ENCODE peak calls at places on chromosomes 16 and 17, in ten cellular contexts. J is stimulated activated CD8-positive, alpha-beta memory T cell treated with anti-CD3 and anti-CD28 coated beads, Interleukin-4, amount 100 ng/mL, for 1 hour; S is activated CD4-positive, alpha-beta T cell treated with anti-CD3 and anti-CD28 coated beads, Interleukin-2, amount 50 U/mL, for 24 hours; F is NCI-H2171 treated with DMSO at 0.1 percent for 48 hours; K is NCI-H1436; H is fibroblast of lung; C is Panc1; Y is naive thymus-derived CD4-positive, alpha-beta T cell; R is progenitor cell of endocrine pancreas; G is NCI-H1417 treated with DMSO at 0.1 percent for 48 hours. D is an unnamed sample.

GRCh38 chr17:75475851-75476250 is 19.4 kb downstream of the TMEM94 start:
- DNase-seq in J (no peak), S (no peak), F (no peak), K (no peak), H (peak), C (no peak), Y (no peak), R (no peak), G (no peak), D (no peak)

GRCh38 chr17:10025976-10026785 is 121.1 kb upstream of the RCVRN start:
- DNase-seq in J (no peak), S (no peak), F (no peak), K (no peak), H (no peak), C (no peak), Y (no peak), R (no peak), G (no peak), D (no peak)

GRCh38 chr17:48574523-48575065 is 3.6 kb downstream of the HOXB4 start:
- DNase-seq in J (no peak), S (no peak), F (no peak), K (no peak), H (no peak), C (no peak), Y (no peak), R (no peak), G (no peak), D (no peak)

GRCh38 chr17:68704897-68705296 is 103.7 kb upstream of the FAM20A start:
- DNase-seq in J (no peak), S (no peak), F (no peak), K (no peak), H (no peak), C (no peak), Y (no peak), R (no peak), G (no peak), D (no peak)

GRCh38 chr17:70074236-70074830 is 692 bp upstream of the KCNJ16 start:
- DNase-seq in J (no peak), S (no peak), F (no peak), K (no peak), H (no peak), C (no peak), Y (no peak), R (no peak), G (no peak), D (no peak)

GRCh38 chr17:30278032-30278431 is 13.7 kb downstream of the BLMH start:
- DNase-seq in J (no peak), S (no peak), F (peak), K (peak), H (peak), C (no peak), Y (peak), R (no peak), G (no peak), D (peak)

GRCh38 chr16:53506254-53506653 is 3.2 kb upstream of the AKTIP start:
- DNase-seq in J (no peak), S (no peak), F (no peak), K (no peak), H (no peak), C (no peak), Y (no peak), R (no peak), G (no peak), D (no peak)

GRCh38 chr17:56319531-56319930 is 166.3 kb downstream of the ANKFN1 start:
- DNase-seq in J (no peak), S (no peak), F (peak), K (peak), H (peak), C (peak), Y (peak), R (no peak), G (no peak), D (peak)

GRCh38 chr17:34081269-34081668 is 173.8 kb upstream of the CCL2 start:
- DNase-seq in J (no peak), S (no peak), F (no peak), K (no peak), H (no peak), C (no peak), Y (no peak), R (no peak), G (no peak), D (peak)

GRCh38 chr17:67520282-67520906 is 143.3 kb downstream of the PITPNC1 start:
- DNase-seq in J (no peak), S (no peak), F (no peak), K (no peak), H (peak), C (no peak), Y (peak), R (no peak), G (no peak), D (no peak)

GRCh38 chr16:67229906-67230808 is 3.2 kb downstream of the TMEM208 start:
- DNase-seq in J (no peak), S (no peak), F (no peak), K (no peak), H (no peak), C (no peak), Y (no peak), R (no peak), G (no peak), D (no peak)

GRCh38 chr17:37821025-37821713 is 76.3 kb upstream of the HNF1B start:
- DNase-seq in J (no peak), S (no peak), F (no peak), K (no peak), H (no peak), C (no peak), Y (no peak), R (no peak), G (no peak), D (no peak)

GRCh38 chr16:22008215-22009142 is 568 bp downstream of the MOSMO start:
- DNase-seq in J (no peak), S (no peak), F (no peak), K (no peak), H (no peak), C (no peak), Y (peak), R (peak), G (no peak), D (no peak)

GRCh38 chr16:66426112-66427035 is 721 bp upstream of the BEAN1 start:
- DNase-seq in J (no peak), S (no peak), F (no peak), K (no peak), H (no peak), C (no peak), Y (no peak), R (no peak), G (no peak), D (no peak)

GRCh38 chr17:42363767-42364585 is 24.3 kb downstream of the STAT3 start:
- DNase-seq in J (no peak), S (no peak), F (no peak), K (no peak), H (no peak), C (no peak), Y (no peak), R (no peak), G (no peak), D (no peak)

D was measured in NCI-H1694.